ENCODE peak calls at places on chromosome 22, in five cellular contexts. L is CD8-positive, alpha-beta memory T cell; O is OCI-LY7; S is tibial nerve; F is CD4-positive, alpha-beta memory T cell. E is an unnamed sample. For H3K4me1, the result is how much of the 10 kb centered on the place peaks cover.

GRCh38 chr22:49904040-49904369 is 14.2 kb downstream of the ALG12 start:
- DNase-seq in L (no peak), O (no peak), S (no peak), F (no peak), E (no peak)

GRCh38 chr22:34914871-34915270 is 151.1 kb upstream of the ISX start:
- DNase-seq in L (no peak), O (no peak), S (no peak), F (no peak), E (no peak)

GRCh38 chr22:16969508-16970327 is 38.3 kb downstream of the GAB4 start:
- DNase-seq in L (no peak), O (no peak), S (no peak), F (no peak), E (no peak)

GRCh38 chr22:25698461-25698860 is 43.5 kb upstream of the MYO18B start:
- DNase-seq in L (no peak), O (no peak), S (no peak), F (no peak), E (no peak)

GRCh38 chr22:37817705-37818311 is 5.4 kb upstream of the GALR3 start:
- DNase-seq in L (peak), O (peak), S (peak), F (peak), E (peak)

GRCh38 chr22:20545681-20546521 is 38.5 kb downstream of the MED15 start:
- DNase-seq in L (no peak), O (no peak), S (no peak), F (no peak), E (no peak)

GRCh38 chr22:27011131-27011530 is 353.7 kb downstream of the MIAT start:
- DNase-seq in L (no peak), O (no peak), S (no peak), F (no peak), E (no peak)

GRCh38 chr22:20420157-20420842 is 17.3 kb downstream of the SCARF2 start:
- DNase-seq in L (no peak), O (no peak), S (no peak), F (no peak), E (peak)

GRCh38 chr22:20280866-20281265 is 12.7 kb upstream of the RTN4R start:
- DNase-seq in L (no peak), O (no peak), S (no peak), F (no peak), E (no peak)

GRCh38 chr22:24417901-24418641 is 9.3 kb upstream of the ADORA2A start:
- DNase-seq in L (no peak), O (no peak), S (no peak), F (no peak), E (no peak)

GRCh38 chr22:33781396-33781795 is 138.9 kb downstream of the LARGE1 start:
- DNase-seq in L (no peak), O (no peak), S (no peak), F (no peak), E (no peak)

GRCh38 chr22:36569999-36570398 is 41.0 kb upstream of the EIF3D start:
- DNase-seq in L (no peak), O (no peak), S (no peak), F (no peak), E (no peak)

GRCh38 chr22:36644333-36644757 is 59.2 kb downstream of the CACNG2 start:
- DNase-seq in L (no peak), O (peak), S (no peak), F (peak), E (no peak)

GRCh38 chr22:40757071-40757470 is 62.1 kb downstream of the SLC25A17 start:
- DNase-seq in L (no peak), O (no peak), S (no peak), F (no peak), E (no peak)

GRCh38 chr22:35315855-35316745 is 16.4 kb downstream of the TOM1 start:
- DNase-seq in L (no peak), O (no peak), S (peak), F (peak), E (peak)

GRCh38 chr22:26740253-26740652 is 82.9 kb downstream of the MIAT start:
- DNase-seq in L (no peak), O (no peak), S (no peak), F (no peak), E (no peak)

GRCh38 chr22:35634981-35635540 is 13.2 kb upstream of the APOL6 start:
- DNase-seq in L (no peak), O (peak), S (no peak), F (no peak), E (no peak)

GRCh38 chr22:40213478-40213877 is 35.8 kb downstream of the TNRC6B start:
- DNase-seq in L (no peak), O (peak), S (no peak), F (no peak), E (no peak)

GRCh38 chr22:26894766-26895485 is 237.5 kb downstream of the MIAT start:
- DNase-seq in L (no peak), O (no peak), S (no peak), F (no peak), E (no peak)

GRCh38 chr22:32317524-32317923 is 40.1 kb upstream of the RFPL3 start:
- DNase-seq in L (no peak), O (no peak), S (no peak), F (no peak), E (no peak)

GRCh38 chr22:20204281-20204680 is 53.4 kb upstream of the CCDC188 start:
- DNase-seq in L (no peak), O (no peak), S (no peak), F (no peak), E (no peak)

GRCh38 chr22:48495751-48496080 is 1332.0 kb downstream of the BRD1 start:
- DNase-seq in L (no peak), O (no peak), S (no peak), F (no peak), E (no peak)

DNA sequence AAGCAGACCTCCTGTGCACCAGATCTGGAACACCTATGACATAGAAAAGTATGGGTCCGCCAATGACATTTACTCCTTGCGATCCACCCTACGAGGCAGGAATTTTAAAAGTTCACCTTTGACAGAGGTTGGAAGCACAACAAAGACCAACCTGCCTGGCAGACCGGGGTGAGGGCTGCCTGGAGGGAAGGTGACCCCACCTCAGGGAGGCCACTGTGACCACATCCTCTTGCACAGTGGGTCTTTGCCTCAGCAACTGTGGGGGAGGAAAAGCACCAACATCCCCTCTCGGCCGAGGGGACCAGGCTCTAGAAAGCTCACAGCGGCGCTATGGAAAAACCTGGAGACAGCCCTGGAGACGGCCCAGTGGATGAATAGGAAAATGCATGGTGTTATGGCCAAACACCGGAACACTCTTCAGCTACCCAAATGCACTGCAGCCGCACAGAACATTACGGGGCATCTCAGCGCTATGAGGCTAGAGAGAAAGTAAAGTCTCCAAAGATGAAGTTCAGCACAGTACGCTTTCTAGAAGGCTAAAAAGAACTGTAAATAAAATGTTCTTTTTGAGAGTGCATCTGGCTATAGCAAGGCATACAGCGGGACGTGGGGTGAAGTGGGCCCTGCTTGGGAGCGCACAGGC is 1.8 kb upstream of the SHISAL1 start:
- DNase-seq in L (peak), O (no peak), S (no peak), F (no peak), E (no peak)
- H3K27ac ChIP-seq in L (no peak), O (no peak), S (no peak), F (no peak), E (no peak)

DNA sequence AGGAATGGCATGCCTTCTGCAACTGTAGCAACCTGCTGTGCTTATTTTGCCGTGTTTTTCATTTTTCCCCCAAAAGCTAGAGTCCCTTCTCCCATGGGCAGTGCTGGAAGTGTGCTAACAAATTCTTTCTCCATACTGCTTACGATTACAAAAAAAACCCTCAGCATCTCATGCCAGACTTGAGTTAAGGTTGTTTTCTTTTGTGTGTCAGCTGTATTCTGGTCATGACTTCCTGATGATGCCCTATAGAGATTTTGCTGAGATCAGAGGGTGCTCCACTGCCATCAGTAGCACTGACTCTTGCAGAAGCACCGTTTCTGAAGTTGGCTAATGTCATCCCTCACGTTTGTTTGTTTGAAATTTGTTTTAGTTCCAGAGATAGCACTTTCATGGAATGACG is 27.9 kb downstream of the LIMK2 start:
- DNase-seq in L (no peak), O (no peak), S (no peak), F (no peak), E (no peak)
- H3K4me1 ChIP-seq in L (under half), O (under half), S (under half), F (under half), E (under half)

GRCh38 chr22:23072035-23072910 is 2.0 kb downstream of the GNAZ start:
- DNase-seq in L (no peak), O (no peak), S (no peak), F (no peak), E (no peak)

GRCh38 chr22:23071163-23072034 is 1.1 kb downstream of the GNAZ start:
- DNase-seq in L (peak), O (no peak), S (no peak), F (no peak), E (no peak)

GRCh38 chr22:23068832-23069385 is 1.4 kb upstream of the GNAZ start:
- DNase-seq in L (no peak), O (no peak), S (peak), F (no peak), E (no peak)

GRCh38 chr22:23069502-23070357 is 589 bp upstream of the GNAZ start:
- DNase-seq in L (peak), O (peak), S (peak), F (peak), E (peak)

DNA sequence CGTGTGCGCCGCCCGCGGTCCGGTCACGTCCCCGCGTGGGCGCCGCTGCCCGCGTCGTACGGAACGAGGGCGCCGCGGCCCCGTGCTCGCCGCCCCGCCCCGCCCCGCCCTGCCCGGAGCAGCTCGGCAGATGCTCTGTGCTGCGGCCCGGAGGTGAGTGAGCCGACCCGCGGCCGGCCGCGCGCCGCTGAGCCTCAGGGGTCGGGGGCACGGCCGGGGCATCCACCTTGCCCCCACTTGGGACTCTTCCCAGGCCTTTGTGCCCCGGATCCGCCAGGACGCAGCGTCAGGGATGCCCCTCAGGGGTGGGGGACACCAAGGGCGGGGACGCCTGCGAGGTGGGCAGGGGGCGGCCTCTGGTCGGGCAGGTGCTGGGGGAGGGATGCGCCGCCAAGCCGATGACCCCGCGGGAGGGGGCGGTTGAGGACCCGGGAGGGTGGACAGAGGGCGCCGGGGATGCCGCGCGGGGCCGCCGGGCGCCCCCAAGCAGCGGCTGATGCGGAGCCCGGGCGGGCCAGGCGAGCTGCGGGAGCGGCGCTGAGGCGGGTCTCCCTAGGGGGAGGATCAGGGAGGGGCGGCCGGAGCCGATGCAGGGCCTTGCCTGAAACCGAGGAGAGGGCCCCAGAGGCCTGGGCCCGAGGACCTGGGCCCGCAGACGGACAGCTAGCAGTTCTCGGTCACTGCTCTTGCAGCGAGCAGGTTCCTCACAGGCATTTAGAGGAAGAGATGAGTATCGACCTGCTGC is at the start of gene GNAZ:
- DNase-seq in L (peak), O (peak), S (no peak), F (peak), E (no peak)
- H3K27ac ChIP-seq in L (peak), O (peak), S (peak), F (peak), E (peak)

DNA sequence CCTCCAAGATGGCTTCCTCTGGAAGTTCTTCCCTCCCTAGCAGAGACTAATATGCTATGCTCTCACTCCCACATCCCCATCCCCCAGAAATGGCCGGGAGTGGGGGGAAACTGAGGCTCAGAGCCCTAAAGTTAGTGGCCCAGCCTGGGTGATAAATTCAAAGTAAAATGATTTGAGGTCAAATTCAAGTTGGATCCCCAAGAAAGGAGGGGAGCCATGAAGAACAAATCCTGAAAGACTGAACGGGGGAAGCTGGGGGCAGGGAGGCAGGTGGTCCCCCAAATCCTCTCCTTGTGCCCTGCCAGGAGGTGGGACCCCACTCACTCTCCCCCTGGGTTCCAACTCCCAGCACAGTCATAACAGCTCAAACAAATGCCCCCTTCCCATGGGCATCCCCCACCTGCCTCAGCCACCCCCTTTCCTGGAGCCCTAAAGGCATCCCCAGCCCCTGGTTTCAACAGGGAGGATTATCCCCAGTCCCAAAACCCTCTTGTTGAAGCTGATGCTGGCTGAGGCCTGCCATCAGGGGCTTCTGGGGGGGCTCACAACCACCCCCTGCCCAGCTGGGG is 1.1 kb downstream of the CBX6 start:
- DNase-seq in L (no peak), O (no peak), S (no peak), F (no peak), E (no peak)
- H3K4me1 ChIP-seq in L (under half), O (under half), S (under half), F (half or more), E (under half)

DNA sequence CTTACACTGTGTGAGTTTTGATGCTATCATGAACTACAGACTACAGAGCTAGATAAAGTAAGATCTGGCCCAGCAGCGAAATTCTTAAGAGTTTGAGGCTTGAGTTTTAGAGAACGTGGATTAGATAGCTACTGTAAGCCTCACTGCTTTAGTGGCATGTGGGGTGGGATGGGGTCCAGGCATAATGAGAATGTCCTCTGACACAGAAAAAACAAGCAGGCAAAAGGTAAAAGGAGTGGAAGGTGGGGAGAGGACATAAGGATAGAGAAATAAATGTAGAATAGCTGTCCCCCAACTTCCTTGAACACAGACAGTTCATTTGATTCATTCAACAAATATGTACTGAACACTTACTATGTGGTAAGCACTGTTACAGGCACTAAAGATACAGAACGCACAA is 324.5 kb upstream of the PITPNB start:
- DNase-seq in L (no peak), O (no peak), S (no peak), F (no peak), E (no peak)
- H3K27ac ChIP-seq in L (no peak), O (no peak), S (no peak), F (no peak), E (no peak)

DNA sequence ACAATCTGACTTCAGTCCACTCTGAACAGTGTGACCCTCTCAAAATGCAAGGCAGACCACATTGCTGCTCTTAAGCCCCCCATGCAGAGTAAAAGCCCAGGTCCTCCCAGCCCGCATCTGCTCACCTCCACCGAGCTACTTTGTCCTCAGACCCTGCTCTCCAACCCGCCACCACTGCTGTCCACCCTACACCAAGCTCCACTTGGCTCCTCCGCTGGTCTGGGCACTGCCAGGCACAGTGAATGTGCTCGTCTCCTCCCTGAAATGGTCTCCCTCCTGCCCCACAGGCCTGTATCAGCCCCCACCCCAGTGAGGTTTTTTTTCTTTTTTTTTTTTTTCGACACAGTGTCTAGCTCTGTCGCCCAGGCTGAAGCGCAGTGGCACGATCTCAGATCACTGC is 67.4 kb upstream of the ARFGAP3 start:
- DNase-seq in L (no peak), O (no peak), S (no peak), F (no peak), E (no peak)
- H3K4me1 ChIP-seq in L (under half), O (under half), S (under half), F (under half), E (half or more)

DNA sequence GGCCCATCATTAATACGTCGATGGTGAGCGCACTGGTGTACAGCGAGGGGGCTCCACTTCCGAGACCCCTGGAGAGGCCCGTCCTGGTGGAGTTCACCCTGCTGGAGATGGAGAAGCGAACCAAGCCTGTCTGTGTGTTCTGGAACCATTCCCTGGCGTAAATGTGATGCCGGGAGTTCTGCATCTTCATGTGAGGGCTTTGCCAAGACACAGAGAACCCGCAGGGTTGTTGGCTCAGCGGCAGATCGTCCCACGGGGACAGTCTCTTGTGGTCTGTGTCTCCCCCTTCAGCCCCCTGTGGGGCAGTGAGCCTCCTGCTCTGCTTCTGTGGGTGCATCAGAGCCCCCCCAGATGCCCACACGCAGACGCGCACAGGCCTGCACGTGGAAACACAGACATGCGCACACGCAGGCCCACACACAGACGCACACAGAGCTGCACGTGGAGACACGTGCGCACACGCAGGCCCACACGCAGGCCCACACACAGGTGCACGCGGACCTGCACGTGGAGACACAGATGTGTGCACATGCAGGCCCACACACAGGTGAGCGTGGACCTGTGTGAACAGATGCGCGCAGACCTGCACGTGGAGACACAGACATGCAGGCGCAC is 55.8 kb upstream of the PRODH start:
- DNase-seq in L (no peak), O (no peak), S (no peak), F (no peak), E (no peak)
- H3K27ac ChIP-seq in L (no peak), O (no peak), S (no peak), F (no peak), E (no peak)

GRCh38 chr22:30262112-30262511 is 4.5 kb downstream of the OSM start:
- DNase-seq in L (no peak), O (no peak), S (no peak), F (no peak), E (no peak)
- H3K4me1 ChIP-seq in L (under half), O (under half), S (under half), F (under half), E (under half)

DNA sequence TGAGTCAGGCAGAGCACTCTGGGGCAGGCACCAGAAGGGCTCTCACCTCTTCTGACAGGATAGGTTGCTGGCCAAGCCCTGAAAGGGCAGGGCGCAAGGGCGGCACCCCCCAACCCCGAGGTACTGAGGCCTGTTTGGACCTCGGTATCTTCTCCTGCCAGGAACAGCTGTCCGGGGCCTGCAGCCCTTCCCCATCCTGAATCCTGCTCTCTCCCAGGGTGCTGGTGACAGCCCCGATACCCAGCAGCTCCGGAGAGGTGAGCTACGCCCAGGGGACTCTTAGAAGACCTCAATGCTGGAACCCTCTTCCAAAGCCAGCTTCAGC is 79.1 kb downstream of the PHF21B start:
- DNase-seq in L (no peak), O (no peak), S (no peak), F (no peak), E (no peak)
- H3K27ac ChIP-seq in L (no peak), O (no peak), S (peak), F (no peak), E (no peak)

E was measured in gastrocnemius medialis.